ENCODE peak calls at places on chromosomes 5 and 9, in ten cellular contexts. Z is AG04450; Y is CD4-positive, CD25-positive, alpha-beta regulatory T cell; N is BE2C; M is fibroblast of pulmonary artery; D is brain microvascular endothelial cell; A is astrocyte of the cerebellum; P is psoas muscle; X is PC-3; I is retinal pigment epithelial cell. T is an unnamed sample.

GRCh38 chr9:125538092-125538473 is 168.9 kb downstream of the MAPKAP1 start:
- DNase-seq in M (peak), Z (peak), A (peak), X (peak), P (no peak), I (no peak), Y (no peak), N (peak), D (peak), T (peak)

GRCh38 chr9:121613009-121613766 is 38.2 kb upstream of the DAB2IP start:
- DNase-seq in N (no peak), D (no peak), Y (no peak), A (no peak), M (no peak), X (no peak), I (no peak), Z (no peak), P (no peak), T (no peak)

GRCh38 chr5:136099870-136100269 is 32.8 kb upstream of the SMAD5 start:
- DNase-seq in A (no peak), X (no peak), Z (no peak), N (no peak), M (no peak), D (no peak), I (no peak), Y (no peak), P (no peak), T (no peak)

GRCh38 chr9:128007566-128008138 is 26.9 kb upstream of the EEIG1 start:
- DNase-seq in A (peak), N (peak), I (peak), P (peak), X (peak), M (peak), Y (peak), Z (no peak), D (no peak), T (no peak)

GRCh38 chr5:119031905-119032304 is 39.0 kb upstream of the DMXL1 start:
- DNase-seq in X (no peak), D (peak), M (no peak), I (no peak), Y (no peak), A (no peak), P (no peak), N (no peak), Z (no peak), T (no peak)

GRCh38 chr5:103569313-103570060 is 6.9 kb upstream of the NUDT12 start:
- DNase-seq in P (no peak), I (peak), Y (no peak), D (no peak), N (peak), A (no peak), X (peak), Z (no peak), M (no peak), T (no peak)

GRCh38 chr9:36218411-36218901 is 27.7 kb downstream of the CLTA start:
- DNase-seq in A (no peak), D (no peak), Z (no peak), N (no peak), X (no peak), P (no peak), M (no peak), I (no peak), Y (no peak), T (no peak)

GRCh38 chr5:102916114-102916513 is 161.0 kb downstream of the PAM start:
- DNase-seq in X (no peak), I (no peak), Z (no peak), N (no peak), D (no peak), Y (no peak), A (no peak), M (no peak), P (no peak), T (no peak)

GRCh38 chr5:43165323-43165722 is 26.7 kb upstream of the NIM1K start:
- DNase-seq in I (no peak), X (no peak), M (no peak), A (no peak), P (no peak), Y (no peak), N (no peak), Z (no peak), D (no peak), T (no peak)

GRCh38 chr5:128844354-128844923 is 120.8 kb upstream of the SLC27A6 start:
- DNase-seq in Y (no peak), A (peak), Z (no peak), I (no peak), M (peak), P (no peak), X (peak), N (no peak), D (no peak), T (no peak)

GRCh38 chr9:32571969-32572899 is 725 bp downstream of the NDUFB6 start:
- DNase-seq in Y (peak), P (no peak), Z (no peak), M (peak), N (peak), X (peak), I (peak), A (peak), D (peak), T (peak)

GRCh38 chr5:146345578-146346366 is 7.1 kb downstream of the POU4F3 start:
- DNase-seq in D (no peak), M (no peak), Y (no peak), X (no peak), P (no peak), A (no peak), N (no peak), Z (no peak), I (no peak), T (no peak)

GRCh38 chr9:85142461-85143401 is 473.2 kb downstream of the NTRK2 start:
- DNase-seq in M (peak), Y (no peak), I (no peak), D (no peak), Z (no peak), A (peak), P (peak), N (no peak), X (peak), T (no peak)

GRCh38 chr5:169027456-169028118 is 273.4 kb downstream of the SLIT3 start:
- DNase-seq in N (no peak), P (no peak), Y (no peak), Z (no peak), A (no peak), X (no peak), I (no peak), M (no peak), D (no peak), T (peak)

GRCh38 chr9:124760719-124761118 is 10.4 kb downstream of the NR6A1 start:
- DNase-seq in M (no peak), P (no peak), I (no peak), Z (no peak), Y (no peak), X (no peak), N (no peak), D (no peak), A (no peak), T (no peak)

GRCh38 chr5:72842816-72843215 is 26.4 kb downstream of the TNPO1 start:
- DNase-seq in P (no peak), Z (no peak), I (no peak), N (no peak), M (no peak), D (peak), A (no peak), X (peak), Y (no peak), T (peak)

GRCh38 chr9:33032292-33032691 is 7.2 kb downstream of the DNAJA1 start:
- DNase-seq in M (no peak), I (no peak), Z (no peak), N (no peak), D (no peak), P (no peak), X (no peak), A (no peak), Y (no peak), T (no peak)

GRCh38 chr5:177509991-177510566 is 453 bp upstream of the DOK3 start:
- DNase-seq in P (no peak), D (no peak), Y (no peak), M (no peak), X (no peak), Z (no peak), I (no peak), A (no peak), N (peak), T (no peak)

GRCh38 chr5:130720355-130720754 is 444.7 kb downstream of the HINT1 start:
- DNase-seq in Z (no peak), P (no peak), N (no peak), A (peak), X (peak), M (peak), D (peak), Y (no peak), I (peak), T (peak)

GRCh38 chr9:131282688-131283422 is 6.5 kb upstream of the FAM78A start:
- DNase-seq in P (peak), M (peak), D (no peak), I (no peak), Z (no peak), X (no peak), Y (no peak), N (peak), A (peak), T (no peak)

GRCh38 chr5:62354028-62354874 is 48.2 kb downstream of the KIF2A start:
- DNase-seq in Z (peak), X (peak), M (peak), Y (peak), D (peak), I (peak), P (no peak), N (peak), A (peak), T (no peak)

GRCh38 chr9:4585135-4585534 is 77.0 kb upstream of the PLPP6 start:
- DNase-seq in D (no peak), Y (no peak), I (no peak), X (no peak), P (no peak), Z (no peak), N (no peak), M (peak), A (no peak), T (no peak)

DNA sequence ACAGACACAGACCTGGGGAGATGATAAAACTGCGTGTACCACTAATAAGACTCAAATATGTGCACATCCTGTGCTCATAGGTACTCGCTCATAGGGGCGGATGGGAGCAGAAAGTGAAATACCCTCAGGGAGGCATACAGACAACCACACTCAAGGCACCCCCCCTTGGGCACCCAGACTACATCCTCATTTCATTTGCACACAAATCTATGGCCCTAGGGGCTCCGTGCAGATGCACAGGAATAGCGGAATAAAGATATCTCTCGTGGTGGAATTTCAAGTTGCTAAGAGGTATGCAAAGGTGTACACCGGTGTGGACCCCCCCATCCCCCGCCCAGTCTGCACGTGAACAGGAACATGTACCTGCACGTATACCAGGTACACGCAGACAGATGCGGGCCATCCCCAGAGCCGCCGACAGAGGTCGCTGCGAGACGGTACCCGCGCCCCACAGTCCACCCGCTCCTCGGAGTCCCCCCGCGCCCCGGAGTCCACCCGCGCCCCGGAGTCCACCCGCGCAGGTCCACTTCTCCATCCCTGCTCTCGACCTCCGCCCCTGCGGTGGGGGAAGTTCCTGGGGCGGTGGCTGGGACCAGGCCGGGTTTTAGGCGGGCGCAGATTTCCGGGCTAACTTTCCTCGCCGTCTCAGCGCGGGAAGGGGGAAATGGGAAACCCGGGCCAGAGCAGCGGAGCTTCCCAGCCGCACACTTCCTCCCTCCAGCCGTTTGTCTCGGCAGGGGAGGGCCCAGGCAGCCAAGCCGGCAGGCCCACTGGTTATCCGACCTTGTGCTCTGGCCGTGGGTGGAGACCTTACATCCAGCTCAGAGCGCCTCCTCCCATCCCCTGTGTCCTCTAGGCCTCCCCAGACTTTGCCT is 1.0 kb upstream of the IL12B start:
- DNase-seq in D (no peak), Z (no peak), P (peak), I (no peak), X (peak), A (no peak), N (peak), Y (peak), M (peak), T (peak)
- H3K4me3 ChIP-seq in D (peak), Z (peak), P (peak), I (peak), X (peak), A (peak), N (peak), Y (peak), M (peak), T (no peak)

DNA sequence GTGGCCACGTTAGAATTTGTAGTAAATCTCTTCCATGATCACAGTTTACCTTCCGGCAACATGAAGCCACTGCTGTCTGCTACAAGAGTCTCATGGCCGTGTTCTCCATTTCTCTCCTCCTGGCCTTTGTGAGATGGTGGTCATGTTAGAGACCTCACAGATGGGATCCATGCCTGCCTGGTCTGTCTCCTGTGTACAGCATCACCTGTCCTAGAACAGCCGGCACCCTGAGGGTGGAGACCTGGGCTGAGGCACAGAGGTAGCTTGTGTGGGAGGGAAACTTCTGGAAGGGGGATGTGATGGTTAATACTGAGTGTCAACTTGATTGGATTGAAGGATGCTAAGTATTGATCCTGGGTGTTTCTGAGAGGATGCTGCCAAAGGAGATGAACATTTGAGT is 3.1 kb upstream of the FCN2 start:
- DNase-seq in X (no peak), P (no peak), N (no peak), D (no peak), M (no peak), Y (no peak), I (no peak), A (no peak), Z (no peak), T (peak)
- H3K4me3 ChIP-seq in X (no peak), P (no peak), N (no peak), D (no peak), M (no peak), Y (no peak), I (no peak), A (no peak), Z (no peak), T (no peak)

DNA sequence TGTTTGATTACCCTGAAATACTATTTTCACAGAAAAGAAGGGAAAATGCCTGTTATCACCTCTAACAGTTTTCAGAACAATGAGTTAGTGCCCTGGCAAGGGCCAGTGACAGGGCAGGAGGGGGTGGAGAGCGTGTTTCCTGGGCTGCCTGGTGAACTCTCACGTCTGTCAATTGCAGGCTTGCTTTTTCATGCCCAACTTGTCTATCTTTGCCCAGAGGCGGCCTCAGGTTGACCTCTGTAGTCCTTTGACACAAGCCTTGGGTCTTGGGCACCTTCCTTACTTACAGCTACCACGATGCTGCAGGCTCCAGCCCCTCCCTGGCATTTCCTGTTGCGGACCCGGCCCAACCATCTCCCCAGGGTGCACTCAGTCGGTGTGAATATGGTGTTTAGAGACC is 2.2 kb upstream of the CEL start:
- DNase-seq in P (no peak), M (no peak), A (no peak), Y (no peak), N (no peak), D (no peak), Z (no peak), I (no peak), X (no peak), T (no peak)
- H3K4me3 ChIP-seq in P (no peak), M (no peak), A (no peak), Y (no peak), N (no peak), D (no peak), Z (no peak), I (no peak), X (no peak), T (no peak)

GRCh38 chr9:129352157-129352870 is 174.3 kb upstream of the IER5L start:
- DNase-seq in P (no peak), N (peak), X (no peak), Y (no peak), Z (no peak), I (no peak), M (no peak), A (no peak), D (no peak), T (no peak)
- H3K4me3 ChIP-seq in P (peak), N (peak), X (peak), Y (no peak), Z (peak), I (peak), M (peak), A (peak), D (peak), T (peak)

GRCh38 chr5:173035904-173036707 is 20.0 kb upstream of the CREBRF start:
- DNase-seq in Z (no peak), M (no peak), A (no peak), N (no peak), P (no peak), D (no peak), Y (no peak), I (no peak), X (no peak), T (no peak)
- H3K4me3 ChIP-seq in Z (no peak), M (no peak), A (no peak), N (no peak), P (no peak), D (no peak), Y (peak), I (no peak), X (no peak), T (no peak)

GRCh38 chr5:89011778-89012320 is 128.9 kb upstream of the MEF2C start:
- DNase-seq in X (no peak), P (no peak), D (no peak), A (no peak), M (no peak), Y (no peak), Z (no peak), I (no peak), N (no peak), T (no peak)
- H3K4me3 ChIP-seq in X (no peak), P (no peak), D (no peak), A (no peak), M (no peak), Y (no peak), Z (no peak), I (no peak), N (no peak), T (no peak)

T was measured in SJSA1.